ENCODE peak calls at places on chromosomes 6 and 20, in seven cellular contexts. F is activated naive CD8-positive, alpha-beta T cell treated with anti-CD3 and anti-CD28 coated beads, Interleukin-2, amount 50 U/mL, for 24 hours; Z is EH; S is heart left ventricle; V is AG10803; E is caudate nucleus; G is activated B cell treated with CpG ODN at 0.5 μM for 24 hours. U is an unnamed sample.

GRCh38 chr6:18405477-18406293 is 18.5 kb downstream of the RNF144B start:
- DNase-seq in E (no peak), G (no peak), F (no peak), V (peak), Z (peak), S (no peak), U (peak)

GRCh38 chr20:50335105-50335504 is 144.5 kb downstream of the CEBPB start:
- DNase-seq in V (peak), G (no peak), E (no peak), F (no peak), Z (no peak), S (peak), U (peak)

GRCh38 chr6:23533954-23534725 is 591.9 kb upstream of the NRSN1 start:
- DNase-seq in E (no peak), Z (no peak), S (no peak), F (no peak), G (no peak), V (no peak), U (peak)

GRCh38 chr6:106796754-106797153 is 167.4 kb downstream of the QRSL1 start:
- DNase-seq in Z (no peak), V (no peak), E (no peak), F (no peak), S (no peak), G (no peak), U (no peak)

GRCh38 chr20:38905375-38905774 is 20.8 kb upstream of the FAM83D start:
- DNase-seq in V (no peak), S (no peak), E (no peak), G (no peak), F (no peak), Z (no peak), U (peak)

GRCh38 chr6:24571361-24571760 is 74.6 kb downstream of the KIAA0319 start:
- DNase-seq in E (no peak), S (no peak), F (no peak), V (no peak), Z (no peak), G (no peak), U (no peak)

GRCh38 chr6:49553353-49553752 is 2.9 kb downstream of the C6orf141 start:
- DNase-seq in E (no peak), V (no peak), Z (peak), S (no peak), G (no peak), F (no peak), U (peak)

GRCh38 chr20:10789386-10789785 is 115.6 kb upstream of the JAG1 start:
- DNase-seq in V (no peak), S (no peak), F (no peak), G (no peak), Z (no peak), E (no peak), U (no peak)

GRCh38 chr6:169800668-169801395 is 49.4 kb downstream of the ERMARD start:
- DNase-seq in G (no peak), F (peak), Z (peak), V (peak), E (no peak), S (no peak), U (peak)